ENCODE peak calls at places on chromosomes 7 and 10, in four cellular contexts. One of them, this sample, is unnamed.

GRCh38 chr10:58334817-58335305 is at the start of gene UBE2D1:
- DNase-seq in renal cortical epithelial cell: peak
- DNase-seq in ELF-1: peak
- DNase-seq in EL: peak
- DNase-seq in this sample: no peak

GRCh38 chr10:7767209-7767608 is 20.6 kb downstream of the KIN start:
- DNase-seq in ELF-1: no peak
- DNase-seq in renal cortical epithelial cell: no peak
- DNase-seq in EL: peak
- DNase-seq in this sample: no peak

GRCh38 chr7:157703131-157703530 is 366.3 kb downstream of the DNAJB6 start:
- DNase-seq in ELF-1: no peak
- DNase-seq in renal cortical epithelial cell: no peak
- DNase-seq in EL: no peak
- DNase-seq in this sample: no peak

GRCh38 chr10:103069453-103070331 is 123.4 kb downstream of the NT5C2 start:
- DNase-seq in renal cortical epithelial cell: peak
- DNase-seq in ELF-1: peak
- DNase-seq in EL: peak
- DNase-seq in this sample: no peak

GRCh38 chr10:71205468-71205867 is 6.9 kb upstream of the UNC5B start:
- DNase-seq in ELF-1: no peak
- DNase-seq in EL: no peak
- DNase-seq in renal cortical epithelial cell: peak
- DNase-seq in this sample: no peak

GRCh38 chr10:121155742-121156141 is 304.6 kb downstream of the WDR11 start:
- DNase-seq in renal cortical epithelial cell: no peak
- DNase-seq in ELF-1: no peak
- DNase-seq in EL: no peak
- DNase-seq in this sample: no peak

GRCh38 chr10:112768121-112768520 is 181.9 kb upstream of the TCF7L2 start:
- DNase-seq in renal cortical epithelial cell: no peak
- DNase-seq in EL: no peak
- DNase-seq in ELF-1: no peak
- DNase-seq in this sample: no peak

GRCh38 chr10:72334832-72335393 is 19.8 kb downstream of the DNAJB12 start:
- DNase-seq in ELF-1: no peak
- DNase-seq in renal cortical epithelial cell: peak
- DNase-seq in EL: no peak
- DNase-seq in this sample: peak

GRCh38 chr10:50467209-50467608 is 156.5 kb downstream of the SGMS1 start:
- DNase-seq in renal cortical epithelial cell: no peak
- DNase-seq in ELF-1: no peak
- DNase-seq in EL: no peak
- DNase-seq in this sample: no peak

GRCh38 chr10:30502266-30503058 is 68.5 kb downstream of the MAP3K8 start:
- DNase-seq in EL: peak
- DNase-seq in ELF-1: peak
- DNase-seq in renal cortical epithelial cell: peak
- DNase-seq in this sample: no peak

GRCh38 chr7:39468841-39469240 is 97.4 kb upstream of the YAE1 start:
- DNase-seq in renal cortical epithelial cell: no peak
- DNase-seq in ELF-1: no peak
- DNase-seq in EL: no peak
- DNase-seq in this sample: no peak

GRCh38 chr7:65250697-65251395 is 122.8 kb upstream of the ZNF92 start:
- DNase-seq in renal cortical epithelial cell: no peak
- DNase-seq in ELF-1: peak
- DNase-seq in EL: no peak
- DNase-seq in this sample: no peak

GRCh38 chr10:71647526-71648354 is 71.8 kb downstream of the C10orf105 start:
- DNase-seq in EL: peak
- DNase-seq in ELF-1: peak
- DNase-seq in renal cortical epithelial cell: no peak
- DNase-seq in this sample: no peak

GRCh38 chr10:25522946-25523608 is 348.3 kb downstream of the GPR158 start:
- DNase-seq in EL: no peak
- DNase-seq in ELF-1: peak
- DNase-seq in renal cortical epithelial cell: peak
- DNase-seq in this sample: no peak

GRCh38 chr7:2355079-2356008 is 717 bp downstream of the EIF3B start:
- DNase-seq in EL: peak
- DNase-seq in renal cortical epithelial cell: no peak
- DNase-seq in ELF-1: peak
- DNase-seq in this sample: no peak

GRCh38 chr10:126628746-126629145 is 41.7 kb downstream of the C10orf90 start:
- DNase-seq in EL: no peak
- DNase-seq in ELF-1: no peak
- DNase-seq in renal cortical epithelial cell: no peak
- DNase-seq in this sample: no peak

GRCh38 chr7:94512735-94513564 is 3.3 kb downstream of the CASD1 start:
- DNase-seq in EL: no peak
- DNase-seq in renal cortical epithelial cell: no peak
- DNase-seq in ELF-1: no peak
- DNase-seq in this sample: no peak